ENCODE peak calls at places on chromosomes 7 and 10, in seven cellular contexts. One of them, this sample, is unnamed.
A peak's percentile ranks its signal among the peaks of the same experiment; 100 is the strongest.

GRCh38 chr10:117492504-117492903 is 50.0 kb upstream of the EMX2 start:
- DNase-seq in neural crest cell: no peak
- DNase-seq in uterus: no peak
- DNase-seq in adrenal gland: no peak
- DNase-seq in fibroblast of pulmonary artery: no peak
- DNase-seq in breast epithelium: no peak
- DNase-seq in left lung: no peak
- DNase-seq in this sample: no peak

GRCh38 chr7:71563276-71563675 is 431.3 kb downstream of the GALNT17 start:
- DNase-seq in fibroblast of pulmonary artery: no peak
- DNase-seq in neural crest cell: no peak
- DNase-seq in adrenal gland: no peak
- DNase-seq in uterus: no peak
- DNase-seq in breast epithelium: no peak
- DNase-seq in left lung: no peak
- DNase-seq in this sample: no peak

GRCh38 chr10:4807803-4808507 is 18.1 kb upstream of the AKR1E2 start:
- DNase-seq in breast epithelium: no peak
- DNase-seq in adrenal gland: no peak
- DNase-seq in neural crest cell: no peak
- DNase-seq in fibroblast of pulmonary artery: peak; percentile 94
- DNase-seq in uterus: no peak
- DNase-seq in left lung: no peak
- DNase-seq in this sample: no peak

GRCh38 chr10:84375011-84375410 is 46.6 kb downstream of the CCSER2 start:
- DNase-seq in uterus: no peak
- DNase-seq in adrenal gland: no peak
- DNase-seq in breast epithelium: no peak
- DNase-seq in neural crest cell: peak; percentile 20
- DNase-seq in fibroblast of pulmonary artery: peak; percentile 81
- DNase-seq in left lung: no peak
- DNase-seq in this sample: no peak

GRCh38 chr10:121099601-121100000 is 248.4 kb downstream of the WDR11 start:
- DNase-seq in left lung: no peak
- DNase-seq in adrenal gland: peak; percentile 78
- DNase-seq in breast epithelium: no peak
- DNase-seq in uterus: no peak
- DNase-seq in fibroblast of pulmonary artery: no peak
- DNase-seq in neural crest cell: no peak
- DNase-seq in this sample: no peak

GRCh38 chr10:36540611-36541010 is 584.8 kb upstream of the ANKRD30A start:
- DNase-seq in left lung: no peak
- DNase-seq in breast epithelium: no peak
- DNase-seq in adrenal gland: no peak
- DNase-seq in uterus: no peak
- DNase-seq in neural crest cell: no peak
- DNase-seq in fibroblast of pulmonary artery: no peak
- DNase-seq in this sample: no peak

GRCh38 chr10:14653271-14654161 is 121.2 kb downstream of the FAM107B start:
- DNase-seq in neural crest cell: no peak
- DNase-seq in fibroblast of pulmonary artery: peak; percentile 72
- DNase-seq in left lung: no peak
- DNase-seq in adrenal gland: peak; percentile 82
- DNase-seq in breast epithelium: peak; percentile 75
- DNase-seq in uterus: no peak
- DNase-seq in this sample: no peak

GRCh38 chr7:23710000-23710399 is at the start of gene STK31:
- DNase-seq in breast epithelium: no peak
- DNase-seq in neural crest cell: no peak
- DNase-seq in fibroblast of pulmonary artery: no peak
- DNase-seq in adrenal gland: no peak
- DNase-seq in uterus: no peak
- DNase-seq in left lung: no peak
- DNase-seq in this sample: no peak

GRCh38 chr7:1677206-1678069 is 7.4 kb downstream of the ELFN1 start:
- DNase-seq in uterus: no peak
- DNase-seq in fibroblast of pulmonary artery: no peak
- DNase-seq in left lung: peak; percentile 22
- DNase-seq in adrenal gland: peak; percentile 24
- DNase-seq in neural crest cell: no peak
- DNase-seq in breast epithelium: no peak
- DNase-seq in this sample: no peak

GRCh38 chr7:79837915-79838314 is 296.7 kb upstream of the GNAI1 start:
- DNase-seq in neural crest cell: no peak
- DNase-seq in breast epithelium: no peak
- DNase-seq in adrenal gland: no peak
- DNase-seq in fibroblast of pulmonary artery: peak; percentile 36
- DNase-seq in left lung: no peak
- DNase-seq in uterus: no peak
- DNase-seq in this sample: no peak

GRCh38 chr7:126185959-126186580 is 1066.7 kb downstream of the GRM8 start:
- DNase-seq in left lung: no peak
- DNase-seq in fibroblast of pulmonary artery: no peak
- DNase-seq in breast epithelium: no peak
- DNase-seq in uterus: no peak
- DNase-seq in neural crest cell: peak; percentile 16
- DNase-seq in adrenal gland: peak; percentile 54
- DNase-seq in this sample: no peak

GRCh38 chr7:134469622-134470021 is 10.7 kb upstream of the AKR1B1 start:
- DNase-seq in uterus: no peak
- DNase-seq in neural crest cell: no peak
- DNase-seq in breast epithelium: no peak
- DNase-seq in adrenal gland: peak; percentile 90
- DNase-seq in fibroblast of pulmonary artery: no peak
- DNase-seq in left lung: no peak
- DNase-seq in this sample: no peak

GRCh38 chr10:49627644-49628247 is 13.9 kb downstream of the CHAT start:
- DNase-seq in adrenal gland: no peak
- DNase-seq in neural crest cell: no peak
- DNase-seq in uterus: no peak
- DNase-seq in left lung: peak; percentile 8
- DNase-seq in fibroblast of pulmonary artery: no peak
- DNase-seq in breast epithelium: no peak
- DNase-seq in this sample: no peak

GRCh38 chr10:8272794-8273425 is 218.4 kb downstream of the GATA3 start:
- DNase-seq in uterus: no peak
- DNase-seq in left lung: no peak
- DNase-seq in adrenal gland: no peak
- DNase-seq in fibroblast of pulmonary artery: no peak
- DNase-seq in breast epithelium: no peak
- DNase-seq in neural crest cell: no peak
- DNase-seq in this sample: no peak

GRCh38 chr7:47381132-47381495 is 200.8 kb downstream of the TNS3 start:
- DNase-seq in left lung: no peak
- DNase-seq in fibroblast of pulmonary artery: no peak
- DNase-seq in breast epithelium: no peak
- DNase-seq in adrenal gland: no peak
- DNase-seq in uterus: no peak
- DNase-seq in neural crest cell: no peak
- DNase-seq in this sample: no peak

GRCh38 chr10:44385726-44386438 is 985 bp upstream of the CXCL12 start:
- DNase-seq in breast epithelium: no peak
- DNase-seq in left lung: no peak
- DNase-seq in adrenal gland: peak; percentile 46
- DNase-seq in fibroblast of pulmonary artery: no peak
- DNase-seq in neural crest cell: no peak
- DNase-seq in uterus: peak; percentile 37
- DNase-seq in this sample: no peak

GRCh38 chr7:103446046-103446520 is at the start of gene SLC26A5:
- DNase-seq in neural crest cell: peak; percentile 2
- DNase-seq in left lung: peak; percentile 36
- DNase-seq in breast epithelium: no peak
- DNase-seq in fibroblast of pulmonary artery: no peak
- DNase-seq in uterus: no peak
- DNase-seq in adrenal gland: no peak
- DNase-seq in this sample: no peak

GRCh38 chr10:120950103-120950561 is 99.0 kb downstream of the WDR11 start:
- DNase-seq in fibroblast of pulmonary artery: peak; percentile 16
- DNase-seq in neural crest cell: peak; percentile 28
- DNase-seq in uterus: no peak
- DNase-seq in breast epithelium: no peak
- DNase-seq in adrenal gland: peak; percentile 70
- DNase-seq in left lung: no peak
- DNase-seq in this sample: no peak

GRCh38 chr10:119139464-119140067 is 25.9 kb downstream of the SFXN4 start:
- DNase-seq in fibroblast of pulmonary artery: peak; percentile 35
- DNase-seq in neural crest cell: peak; percentile 21
- DNase-seq in uterus: no peak
- DNase-seq in left lung: no peak
- DNase-seq in breast epithelium: no peak
- DNase-seq in adrenal gland: peak; percentile 64
- DNase-seq in this sample: no peak

GRCh38 chr10:3235395-3235794 is 62.8 kb upstream of the PITRM1 start:
- DNase-seq in uterus: no peak
- DNase-seq in adrenal gland: no peak
- DNase-seq in fibroblast of pulmonary artery: no peak
- DNase-seq in left lung: no peak
- DNase-seq in breast epithelium: no peak
- DNase-seq in neural crest cell: no peak
- DNase-seq in this sample: no peak

GRCh38 chr10:91908358-91909177 is 718 bp downstream of the FGFBP3 start:
- DNase-seq in left lung: peak; percentile 81
- DNase-seq in uterus: peak; percentile 56
- DNase-seq in adrenal gland: peak; percentile 85
- DNase-seq in neural crest cell: no peak
- DNase-seq in breast epithelium: peak; percentile 43
- DNase-seq in fibroblast of pulmonary artery: peak; percentile 77
- DNase-seq in this sample: peak; percentile 55
- TF ChIP-seq CTCF in left lung: peak; percentile 23
- TF ChIP-seq CTCF in uterus: peak; percentile 8
- TF ChIP-seq CTCF in adrenal gland: no peak
- TF ChIP-seq CTCF in neural crest cell: peak; percentile 61
- TF ChIP-seq CTCF in breast epithelium: no peak
- TF ChIP-seq CTCF in fibroblast of pulmonary artery: peak; percentile 45
- TF ChIP-seq CTCF in this sample: peak; percentile 54

GRCh38 chr7:33888206-33888605 is 17.1 kb upstream of the BMPER start:
- DNase-seq in adrenal gland: no peak
- DNase-seq in breast epithelium: no peak
- DNase-seq in uterus: no peak
- DNase-seq in neural crest cell: no peak
- DNase-seq in left lung: no peak
- DNase-seq in fibroblast of pulmonary artery: no peak
- DNase-seq in this sample: no peak

GRCh38 chr7:33883566-33883965 is 21.8 kb upstream of the BMPER start:
- DNase-seq in uterus: no peak
- DNase-seq in neural crest cell: no peak
- DNase-seq in breast epithelium: no peak
- DNase-seq in adrenal gland: no peak
- DNase-seq in fibroblast of pulmonary artery: no peak
- DNase-seq in left lung: no peak
- DNase-seq in this sample: no peak

GRCh38 chr7:33885290-33886005 is 19.9 kb upstream of the BMPER start:
- DNase-seq in neural crest cell: no peak
- DNase-seq in adrenal gland: no peak
- DNase-seq in uterus: no peak
- DNase-seq in left lung: no peak
- DNase-seq in breast epithelium: no peak
- DNase-seq in fibroblast of pulmonary artery: no peak
- DNase-seq in this sample: no peak

GRCh38 chr7:33887576-33887975 is 17.8 kb upstream of the BMPER start:
- DNase-seq in adrenal gland: no peak
- DNase-seq in neural crest cell: no peak
- DNase-seq in breast epithelium: no peak
- DNase-seq in left lung: no peak
- DNase-seq in uterus: no peak
- DNase-seq in fibroblast of pulmonary artery: no peak
- DNase-seq in this sample: no peak

DNA sequence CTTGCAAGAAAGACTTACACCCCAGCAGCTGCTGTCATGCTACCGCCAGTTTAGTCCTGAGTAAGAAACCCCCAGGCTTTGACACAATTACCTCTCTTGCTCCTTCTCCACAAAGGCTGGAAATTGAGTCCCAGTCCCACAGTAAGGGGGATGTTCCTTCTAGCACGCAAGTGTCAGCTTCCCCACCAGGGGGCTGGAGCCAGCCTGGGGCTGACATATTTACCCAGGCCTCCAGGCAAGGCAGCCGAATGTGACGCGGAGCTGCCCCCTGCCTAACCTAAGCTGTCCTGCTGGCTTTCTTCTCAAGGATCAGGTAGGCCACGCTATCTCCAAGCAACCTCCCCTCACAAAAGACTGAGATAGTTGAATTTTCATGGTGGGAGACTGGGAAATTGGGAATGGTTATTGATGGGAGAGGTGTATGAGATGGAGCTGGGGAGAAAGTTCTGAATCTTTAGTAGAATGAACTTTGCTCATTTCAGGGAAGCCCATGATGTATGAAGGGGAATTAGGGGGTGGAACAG is 19.2 kb upstream of the BMPER start:
- DNase-seq in uterus: no peak
- DNase-seq in neural crest cell: peak; percentile 25
- DNase-seq in breast epithelium: no peak
- DNase-seq in fibroblast of pulmonary artery: no peak
- DNase-seq in adrenal gland: no peak
- DNase-seq in left lung: no peak
- DNase-seq in this sample: no peak
- TF ChIP-seq CTCF in uterus: no peak
- TF ChIP-seq CTCF in neural crest cell: peak; percentile 45
- TF ChIP-seq CTCF in breast epithelium: no peak
- TF ChIP-seq CTCF in fibroblast of pulmonary artery: peak; percentile 16
- TF ChIP-seq CTCF in adrenal gland: no peak
- TF ChIP-seq CTCF in left lung: no peak
- TF ChIP-seq CTCF in this sample: peak; percentile 15

GRCh38 chr10:99540673-99541531 is 8.2 kb downstream of the NKX2-3 start:
- DNase-seq in fibroblast of pulmonary artery: no peak
- DNase-seq in breast epithelium: no peak
- DNase-seq in left lung: no peak
- DNase-seq in neural crest cell: no peak
- DNase-seq in uterus: no peak
- DNase-seq in adrenal gland: no peak
- DNase-seq in this sample: no peak
- TF ChIP-seq CTCF in fibroblast of pulmonary artery: no peak
- TF ChIP-seq CTCF in breast epithelium: no peak
- TF ChIP-seq CTCF in left lung: no peak
- TF ChIP-seq CTCF in neural crest cell: no peak
- TF ChIP-seq CTCF in uterus: no peak
- TF ChIP-seq CTCF in adrenal gland: no peak
- TF ChIP-seq CTCF in this sample: no peak

DNA sequence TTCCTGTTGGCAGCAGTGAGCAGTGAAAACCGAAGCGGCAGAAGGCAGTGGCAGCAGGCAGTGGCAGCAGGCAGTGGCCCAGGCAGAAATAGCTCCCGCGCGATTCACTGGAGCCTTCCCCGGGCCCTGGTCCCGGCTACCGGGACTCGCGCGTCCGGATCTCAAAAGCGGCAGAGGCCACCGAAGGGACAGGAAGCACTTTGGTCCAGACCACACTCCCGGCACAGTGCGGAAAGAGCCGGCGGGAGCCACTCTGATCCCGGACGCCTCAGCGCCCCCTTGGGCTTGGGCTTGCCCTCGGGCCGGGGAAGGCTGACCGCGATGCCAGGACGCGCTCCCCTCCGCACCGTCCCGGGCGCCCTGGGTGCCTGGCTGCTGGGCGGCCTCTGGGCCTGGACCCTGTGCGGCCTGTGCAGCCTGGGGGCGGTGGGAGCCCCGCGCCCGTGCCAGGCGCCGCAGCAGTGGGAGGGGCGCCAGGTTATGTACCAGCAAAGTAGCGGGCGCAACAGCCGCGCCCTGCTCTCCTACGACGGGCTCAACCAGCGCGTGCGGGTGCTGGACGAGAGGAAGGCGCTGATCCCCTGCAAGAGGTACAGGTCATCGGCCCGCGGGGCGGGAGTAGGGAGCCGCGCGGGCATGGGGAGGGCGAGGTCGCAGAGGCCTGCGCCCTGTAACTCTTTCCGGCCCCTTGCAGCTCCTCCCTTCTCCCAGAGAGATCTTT is at the start of gene EPDR1:
- DNase-seq in neural crest cell: peak; percentile 36
- DNase-seq in adrenal gland: peak; percentile 86
- DNase-seq in uterus: peak; percentile 49
- DNase-seq in fibroblast of pulmonary artery: no peak
- DNase-seq in breast epithelium: peak; percentile 23
- DNase-seq in left lung: peak; percentile 74
- DNase-seq in this sample: no peak
- TF ChIP-seq CTCF in neural crest cell: peak; percentile 13
- TF ChIP-seq CTCF in adrenal gland: no peak
- TF ChIP-seq CTCF in uterus: no peak
- TF ChIP-seq CTCF in fibroblast of pulmonary artery: peak; percentile 6
- TF ChIP-seq CTCF in breast epithelium: no peak
- TF ChIP-seq CTCF in left lung: peak; percentile 20
- TF ChIP-seq CTCF in this sample: peak; percentile 5